ENCODE peak calls at places on chromosomes 13 and 19, in ten cellular contexts. One of them, this sample, is unnamed.
A peak's percentile ranks its signal among the peaks of the same experiment; 100 is the strongest.

GRCh38 chr13:56528040-56528760 is 612.5 kb upstream of the PRR20A start:
- DNase-seq in esophagus squamous epithelium: no peak
- DNase-seq in neural crest cell: no peak
- DNase-seq in heart right ventricle: no peak
- DNase-seq in T follicular helper cell: no peak
- DNase-seq in stimulated activated CD8-positive, alpha-beta memory T cell treated with anti-CD3 and anti-CD28 coated beads, Interleukin-15, amount 100 ng/mL, for 24 hours: no peak
- DNase-seq in gastrocnemius medialis: no peak
- DNase-seq in activated effector memory CD4-positive, alpha-beta T cell treated with anti-CD3 and anti-CD28 coated beads, Interleukin-2, amount 50 U/mL, for 16 hours: no peak
- DNase-seq in astrocyte: no peak
- DNase-seq in pancreas: no peak
- DNase-seq in this sample: no peak

GRCh38 chr13:97809576-97809975 is 143.9 kb upstream of the IPO5 start:
- DNase-seq in activated effector memory CD4-positive, alpha-beta T cell treated with anti-CD3 and anti-CD28 coated beads, Interleukin-2, amount 50 U/mL, for 16 hours: no peak
- DNase-seq in astrocyte: peak; percentile 29
- DNase-seq in T follicular helper cell: no peak
- DNase-seq in esophagus squamous epithelium: no peak
- DNase-seq in gastrocnemius medialis: no peak
- DNase-seq in stimulated activated CD8-positive, alpha-beta memory T cell treated with anti-CD3 and anti-CD28 coated beads, Interleukin-15, amount 100 ng/mL, for 24 hours: no peak
- DNase-seq in heart right ventricle: no peak
- DNase-seq in neural crest cell: no peak
- DNase-seq in pancreas: no peak
- DNase-seq in this sample: no peak

GRCh38 chr19:50854636-50855410 is at the start of gene KLK3:
- DNase-seq in esophagus squamous epithelium: no peak
- DNase-seq in T follicular helper cell: no peak
- DNase-seq in astrocyte: no peak
- DNase-seq in activated effector memory CD4-positive, alpha-beta T cell treated with anti-CD3 and anti-CD28 coated beads, Interleukin-2, amount 50 U/mL, for 16 hours: no peak
- DNase-seq in pancreas: no peak
- DNase-seq in stimulated activated CD8-positive, alpha-beta memory T cell treated with anti-CD3 and anti-CD28 coated beads, Interleukin-15, amount 100 ng/mL, for 24 hours: no peak
- DNase-seq in gastrocnemius medialis: no peak
- DNase-seq in neural crest cell: no peak
- DNase-seq in heart right ventricle: no peak
- DNase-seq in this sample: no peak

GRCh38 chr13:31945202-31945978 is 86.2 kb upstream of the FRY start:
- DNase-seq in pancreas: peak; percentile 79
- DNase-seq in T follicular helper cell: no peak
- DNase-seq in astrocyte: peak; percentile 65
- DNase-seq in neural crest cell: no peak
- DNase-seq in gastrocnemius medialis: peak; percentile 77
- DNase-seq in activated effector memory CD4-positive, alpha-beta T cell treated with anti-CD3 and anti-CD28 coated beads, Interleukin-2, amount 50 U/mL, for 16 hours: no peak
- DNase-seq in stimulated activated CD8-positive, alpha-beta memory T cell treated with anti-CD3 and anti-CD28 coated beads, Interleukin-15, amount 100 ng/mL, for 24 hours: no peak
- DNase-seq in heart right ventricle: peak; percentile 54
- DNase-seq in esophagus squamous epithelium: no peak
- DNase-seq in this sample: peak; percentile 59

GRCh38 chr13:85588359-85588758 is 210.9 kb downstream of the SLITRK6 start:
- DNase-seq in pancreas: no peak
- DNase-seq in stimulated activated CD8-positive, alpha-beta memory T cell treated with anti-CD3 and anti-CD28 coated beads, Interleukin-15, amount 100 ng/mL, for 24 hours: no peak
- DNase-seq in activated effector memory CD4-positive, alpha-beta T cell treated with anti-CD3 and anti-CD28 coated beads, Interleukin-2, amount 50 U/mL, for 16 hours: no peak
- DNase-seq in esophagus squamous epithelium: no peak
- DNase-seq in neural crest cell: no peak
- DNase-seq in astrocyte: no peak
- DNase-seq in gastrocnemius medialis: no peak
- DNase-seq in T follicular helper cell: no peak
- DNase-seq in heart right ventricle: no peak
- DNase-seq in this sample: no peak

GRCh38 chr13:79451500-79451962 is 29.4 kb upstream of the NDFIP2 start:
- DNase-seq in gastrocnemius medialis: no peak
- DNase-seq in esophagus squamous epithelium: no peak
- DNase-seq in astrocyte: peak; percentile 92
- DNase-seq in heart right ventricle: no peak
- DNase-seq in stimulated activated CD8-positive, alpha-beta memory T cell treated with anti-CD3 and anti-CD28 coated beads, Interleukin-15, amount 100 ng/mL, for 24 hours: peak; percentile 66
- DNase-seq in T follicular helper cell: peak; percentile 60
- DNase-seq in activated effector memory CD4-positive, alpha-beta T cell treated with anti-CD3 and anti-CD28 coated beads, Interleukin-2, amount 50 U/mL, for 16 hours: peak; percentile 96
- DNase-seq in pancreas: no peak
- DNase-seq in neural crest cell: no peak
- DNase-seq in this sample: peak; percentile 75

GRCh38 chr13:110396913-110397379 is 89.9 kb downstream of the COL4A2 start:
- DNase-seq in pancreas: peak; percentile 55
- DNase-seq in neural crest cell: no peak
- DNase-seq in T follicular helper cell: no peak
- DNase-seq in heart right ventricle: peak; percentile 83
- DNase-seq in stimulated activated CD8-positive, alpha-beta memory T cell treated with anti-CD3 and anti-CD28 coated beads, Interleukin-15, amount 100 ng/mL, for 24 hours: no peak
- DNase-seq in gastrocnemius medialis: peak; percentile 89
- DNase-seq in astrocyte: peak; percentile 100
- DNase-seq in activated effector memory CD4-positive, alpha-beta T cell treated with anti-CD3 and anti-CD28 coated beads, Interleukin-2, amount 50 U/mL, for 16 hours: no peak
- DNase-seq in esophagus squamous epithelium: no peak
- DNase-seq in this sample: no peak

GRCh38 chr13:110882972-110883371 is 31.9 kb downstream of the ANKRD10 start:
- DNase-seq in heart right ventricle: no peak
- DNase-seq in gastrocnemius medialis: no peak
- DNase-seq in pancreas: no peak
- DNase-seq in astrocyte: peak; percentile 27
- DNase-seq in activated effector memory CD4-positive, alpha-beta T cell treated with anti-CD3 and anti-CD28 coated beads, Interleukin-2, amount 50 U/mL, for 16 hours: no peak
- DNase-seq in stimulated activated CD8-positive, alpha-beta memory T cell treated with anti-CD3 and anti-CD28 coated beads, Interleukin-15, amount 100 ng/mL, for 24 hours: no peak
- DNase-seq in neural crest cell: no peak
- DNase-seq in T follicular helper cell: no peak
- DNase-seq in esophagus squamous epithelium: no peak
- DNase-seq in this sample: no peak

GRCh38 chr19:47644743-47645499 is 36.0 kb downstream of the BICRA start:
- DNase-seq in heart right ventricle: no peak
- DNase-seq in pancreas: no peak
- DNase-seq in gastrocnemius medialis: no peak
- DNase-seq in T follicular helper cell: no peak
- DNase-seq in neural crest cell: no peak
- DNase-seq in astrocyte: peak; percentile 31
- DNase-seq in esophagus squamous epithelium: no peak
- DNase-seq in activated effector memory CD4-positive, alpha-beta T cell treated with anti-CD3 and anti-CD28 coated beads, Interleukin-2, amount 50 U/mL, for 16 hours: no peak
- DNase-seq in stimulated activated CD8-positive, alpha-beta memory T cell treated with anti-CD3 and anti-CD28 coated beads, Interleukin-15, amount 100 ng/mL, for 24 hours: no peak
- DNase-seq in this sample: no peak

GRCh38 chr19:53196777-53197396 is 3.7 kb upstream of the ZNF665 start:
- DNase-seq in heart right ventricle: peak; percentile 98
- DNase-seq in esophagus squamous epithelium: peak; percentile 77
- DNase-seq in neural crest cell: peak; percentile 92
- DNase-seq in gastrocnemius medialis: peak; percentile 81
- DNase-seq in activated effector memory CD4-positive, alpha-beta T cell treated with anti-CD3 and anti-CD28 coated beads, Interleukin-2, amount 50 U/mL, for 16 hours: peak; percentile 99
- DNase-seq in stimulated activated CD8-positive, alpha-beta memory T cell treated with anti-CD3 and anti-CD28 coated beads, Interleukin-15, amount 100 ng/mL, for 24 hours: peak; percentile 98
- DNase-seq in astrocyte: peak; percentile 67
- DNase-seq in pancreas: peak; percentile 96
- DNase-seq in T follicular helper cell: peak; percentile 89
- DNase-seq in this sample: peak; percentile 78

GRCh38 chr13:42497798-42498197 is 76.2 kb upstream of the TNFSF11 start:
- DNase-seq in esophagus squamous epithelium: no peak
- DNase-seq in gastrocnemius medialis: no peak
- DNase-seq in pancreas: no peak
- DNase-seq in stimulated activated CD8-positive, alpha-beta memory T cell treated with anti-CD3 and anti-CD28 coated beads, Interleukin-15, amount 100 ng/mL, for 24 hours: no peak
- DNase-seq in neural crest cell: no peak
- DNase-seq in heart right ventricle: no peak
- DNase-seq in activated effector memory CD4-positive, alpha-beta T cell treated with anti-CD3 and anti-CD28 coated beads, Interleukin-2, amount 50 U/mL, for 16 hours: no peak
- DNase-seq in T follicular helper cell: no peak
- DNase-seq in astrocyte: peak; percentile 65
- DNase-seq in this sample: peak; percentile 88

GRCh38 chr19:6099633-6100032 is 10.7 kb downstream of the RFX2 start:
- DNase-seq in astrocyte: no peak
- DNase-seq in esophagus squamous epithelium: no peak
- DNase-seq in activated effector memory CD4-positive, alpha-beta T cell treated with anti-CD3 and anti-CD28 coated beads, Interleukin-2, amount 50 U/mL, for 16 hours: no peak
- DNase-seq in T follicular helper cell: no peak
- DNase-seq in gastrocnemius medialis: no peak
- DNase-seq in heart right ventricle: no peak
- DNase-seq in neural crest cell: no peak
- DNase-seq in pancreas: no peak
- DNase-seq in stimulated activated CD8-positive, alpha-beta memory T cell treated with anti-CD3 and anti-CD28 coated beads, Interleukin-15, amount 100 ng/mL, for 24 hours: no peak
- DNase-seq in this sample: no peak

GRCh38 chr13:107851670-107852460 is 363.5 kb downstream of the LIG4 start:
- DNase-seq in stimulated activated CD8-positive, alpha-beta memory T cell treated with anti-CD3 and anti-CD28 coated beads, Interleukin-15, amount 100 ng/mL, for 24 hours: no peak
- DNase-seq in gastrocnemius medialis: no peak
- DNase-seq in T follicular helper cell: no peak
- DNase-seq in heart right ventricle: no peak
- DNase-seq in neural crest cell: no peak
- DNase-seq in astrocyte: no peak
- DNase-seq in esophagus squamous epithelium: no peak
- DNase-seq in pancreas: no peak
- DNase-seq in activated effector memory CD4-positive, alpha-beta T cell treated with anti-CD3 and anti-CD28 coated beads, Interleukin-2, amount 50 U/mL, for 16 hours: no peak
- DNase-seq in this sample: no peak

GRCh38 chr13:30861163-30861562 is 44.9 kb upstream of the MEDAG start:
- DNase-seq in gastrocnemius medialis: no peak
- DNase-seq in astrocyte: no peak
- DNase-seq in pancreas: no peak
- DNase-seq in T follicular helper cell: no peak
- DNase-seq in esophagus squamous epithelium: no peak
- DNase-seq in stimulated activated CD8-positive, alpha-beta memory T cell treated with anti-CD3 and anti-CD28 coated beads, Interleukin-15, amount 100 ng/mL, for 24 hours: no peak
- DNase-seq in neural crest cell: no peak
- DNase-seq in heart right ventricle: no peak
- DNase-seq in activated effector memory CD4-positive, alpha-beta T cell treated with anti-CD3 and anti-CD28 coated beads, Interleukin-2, amount 50 U/mL, for 16 hours: no peak
- DNase-seq in this sample: no peak

GRCh38 chr13:29934531-29935308 is 84.3 kb upstream of the UBL3 start:
- DNase-seq in T follicular helper cell: no peak
- DNase-seq in activated effector memory CD4-positive, alpha-beta T cell treated with anti-CD3 and anti-CD28 coated beads, Interleukin-2, amount 50 U/mL, for 16 hours: peak; percentile 76
- DNase-seq in astrocyte: no peak
- DNase-seq in esophagus squamous epithelium: no peak
- DNase-seq in pancreas: no peak
- DNase-seq in neural crest cell: no peak
- DNase-seq in heart right ventricle: no peak
- DNase-seq in gastrocnemius medialis: no peak
- DNase-seq in stimulated activated CD8-positive, alpha-beta memory T cell treated with anti-CD3 and anti-CD28 coated beads, Interleukin-15, amount 100 ng/mL, for 24 hours: no peak
- DNase-seq in this sample: no peak

GRCh38 chr13:24865158-24865557 is 101.2 kb downstream of the RNF17 start:
- DNase-seq in astrocyte: no peak
- DNase-seq in stimulated activated CD8-positive, alpha-beta memory T cell treated with anti-CD3 and anti-CD28 coated beads, Interleukin-15, amount 100 ng/mL, for 24 hours: no peak
- DNase-seq in esophagus squamous epithelium: no peak
- DNase-seq in neural crest cell: no peak
- DNase-seq in gastrocnemius medialis: no peak
- DNase-seq in activated effector memory CD4-positive, alpha-beta T cell treated with anti-CD3 and anti-CD28 coated beads, Interleukin-2, amount 50 U/mL, for 16 hours: no peak
- DNase-seq in heart right ventricle: no peak
- DNase-seq in T follicular helper cell: no peak
- DNase-seq in pancreas: no peak
- DNase-seq in this sample: no peak

GRCh38 chr19:6393982-6394412 is 1.0 kb upstream of the GTF2F1 start:
- DNase-seq in esophagus squamous epithelium: no peak
- DNase-seq in T follicular helper cell: no peak
- DNase-seq in pancreas: no peak
- DNase-seq in activated effector memory CD4-positive, alpha-beta T cell treated with anti-CD3 and anti-CD28 coated beads, Interleukin-2, amount 50 U/mL, for 16 hours: peak; percentile 89
- DNase-seq in stimulated activated CD8-positive, alpha-beta memory T cell treated with anti-CD3 and anti-CD28 coated beads, Interleukin-15, amount 100 ng/mL, for 24 hours: peak; percentile 41
- DNase-seq in astrocyte: no peak
- DNase-seq in heart right ventricle: no peak
- DNase-seq in gastrocnemius medialis: no peak
- DNase-seq in neural crest cell: no peak
- DNase-seq in this sample: no peak

GRCh38 chr13:77529501-77529840 is 6.0 kb upstream of the SCEL start:
- DNase-seq in heart right ventricle: no peak
- DNase-seq in esophagus squamous epithelium: no peak
- DNase-seq in activated effector memory CD4-positive, alpha-beta T cell treated with anti-CD3 and anti-CD28 coated beads, Interleukin-2, amount 50 U/mL, for 16 hours: no peak
- DNase-seq in T follicular helper cell: no peak
- DNase-seq in pancreas: no peak
- DNase-seq in neural crest cell: no peak
- DNase-seq in astrocyte: no peak
- DNase-seq in gastrocnemius medialis: no peak
- DNase-seq in stimulated activated CD8-positive, alpha-beta memory T cell treated with anti-CD3 and anti-CD28 coated beads, Interleukin-15, amount 100 ng/mL, for 24 hours: no peak
- DNase-seq in this sample: no peak

GRCh38 chr19:29878973-29879654 is 62.9 kb upstream of the URI1 start:
- DNase-seq in astrocyte: peak; percentile 14
- DNase-seq in esophagus squamous epithelium: no peak
- DNase-seq in gastrocnemius medialis: peak; percentile 84
- DNase-seq in stimulated activated CD8-positive, alpha-beta memory T cell treated with anti-CD3 and anti-CD28 coated beads, Interleukin-15, amount 100 ng/mL, for 24 hours: no peak
- DNase-seq in T follicular helper cell: no peak
- DNase-seq in activated effector memory CD4-positive, alpha-beta T cell treated with anti-CD3 and anti-CD28 coated beads, Interleukin-2, amount 50 U/mL, for 16 hours: peak; percentile 50
- DNase-seq in pancreas: no peak
- DNase-seq in neural crest cell: no peak
- DNase-seq in heart right ventricle: no peak
- DNase-seq in this sample: peak; percentile 7

GRCh38 chr13:78689011-78689410 is 30.1 kb upstream of the OBI1 start:
- DNase-seq in stimulated activated CD8-positive, alpha-beta memory T cell treated with anti-CD3 and anti-CD28 coated beads, Interleukin-15, amount 100 ng/mL, for 24 hours: no peak
- DNase-seq in heart right ventricle: no peak
- DNase-seq in activated effector memory CD4-positive, alpha-beta T cell treated with anti-CD3 and anti-CD28 coated beads, Interleukin-2, amount 50 U/mL, for 16 hours: no peak
- DNase-seq in astrocyte: no peak
- DNase-seq in T follicular helper cell: no peak
- DNase-seq in esophagus squamous epithelium: no peak
- DNase-seq in neural crest cell: no peak
- DNase-seq in gastrocnemius medialis: no peak
- DNase-seq in pancreas: no peak
- DNase-seq in this sample: no peak

GRCh38 chr13:48110132-48110868 is 15.4 kb upstream of the MED4 start:
- DNase-seq in heart right ventricle: no peak
- DNase-seq in gastrocnemius medialis: no peak
- DNase-seq in activated effector memory CD4-positive, alpha-beta T cell treated with anti-CD3 and anti-CD28 coated beads, Interleukin-2, amount 50 U/mL, for 16 hours: no peak
- DNase-seq in stimulated activated CD8-positive, alpha-beta memory T cell treated with anti-CD3 and anti-CD28 coated beads, Interleukin-15, amount 100 ng/mL, for 24 hours: no peak
- DNase-seq in neural crest cell: no peak
- DNase-seq in T follicular helper cell: no peak
- DNase-seq in astrocyte: peak; percentile 36
- DNase-seq in esophagus squamous epithelium: no peak
- DNase-seq in pancreas: no peak
- DNase-seq in this sample: peak; percentile 90

GRCh38 chr13:112674412-112675383 is 15.1 kb upstream of the ATP11A start:
- DNase-seq in gastrocnemius medialis: no peak
- DNase-seq in esophagus squamous epithelium: no peak
- DNase-seq in pancreas: no peak
- DNase-seq in heart right ventricle: no peak
- DNase-seq in stimulated activated CD8-positive, alpha-beta memory T cell treated with anti-CD3 and anti-CD28 coated beads, Interleukin-15, amount 100 ng/mL, for 24 hours: no peak
- DNase-seq in T follicular helper cell: no peak
- DNase-seq in neural crest cell: no peak
- DNase-seq in astrocyte: no peak
- DNase-seq in activated effector memory CD4-positive, alpha-beta T cell treated with anti-CD3 and anti-CD28 coated beads, Interleukin-2, amount 50 U/mL, for 16 hours: no peak
- DNase-seq in this sample: no peak

GRCh38 chr19:55175117-55175867 is 4.8 kb downstream of the SYT5 start:
- DNase-seq in activated effector memory CD4-positive, alpha-beta T cell treated with anti-CD3 and anti-CD28 coated beads, Interleukin-2, amount 50 U/mL, for 16 hours: no peak
- DNase-seq in gastrocnemius medialis: no peak
- DNase-seq in esophagus squamous epithelium: no peak
- DNase-seq in T follicular helper cell: no peak
- DNase-seq in astrocyte: no peak
- DNase-seq in pancreas: no peak
- DNase-seq in neural crest cell: no peak
- DNase-seq in heart right ventricle: no peak
- DNase-seq in stimulated activated CD8-positive, alpha-beta memory T cell treated with anti-CD3 and anti-CD28 coated beads, Interleukin-15, amount 100 ng/mL, for 24 hours: no peak
- DNase-seq in this sample: no peak

GRCh38 chr13:50282016-50282415 is 266.8 kb downstream of the KCNRG start:
- DNase-seq in activated effector memory CD4-positive, alpha-beta T cell treated with anti-CD3 and anti-CD28 coated beads, Interleukin-2, amount 50 U/mL, for 16 hours: no peak
- DNase-seq in gastrocnemius medialis: no peak
- DNase-seq in T follicular helper cell: no peak
- DNase-seq in heart right ventricle: no peak
- DNase-seq in stimulated activated CD8-positive, alpha-beta memory T cell treated with anti-CD3 and anti-CD28 coated beads, Interleukin-15, amount 100 ng/mL, for 24 hours: no peak
- DNase-seq in neural crest cell: no peak
- DNase-seq in astrocyte: no peak
- DNase-seq in pancreas: no peak
- DNase-seq in esophagus squamous epithelium: no peak
- DNase-seq in this sample: no peak

GRCh38 chr13:23378009-23378632 is 55.4 kb downstream of the SACS start:
- DNase-seq in activated effector memory CD4-positive, alpha-beta T cell treated with anti-CD3 and anti-CD28 coated beads, Interleukin-2, amount 50 U/mL, for 16 hours: peak; percentile 84
- DNase-seq in T follicular helper cell: peak; percentile 18
- DNase-seq in pancreas: no peak
- DNase-seq in heart right ventricle: peak; percentile 51
- DNase-seq in neural crest cell: no peak
- DNase-seq in esophagus squamous epithelium: no peak
- DNase-seq in astrocyte: peak; percentile 99
- DNase-seq in stimulated activated CD8-positive, alpha-beta memory T cell treated with anti-CD3 and anti-CD28 coated beads, Interleukin-15, amount 100 ng/mL, for 24 hours: no peak
- DNase-seq in gastrocnemius medialis: no peak
- DNase-seq in this sample: peak; percentile 96

GRCh38 chr19:13060964-13061927 is 41.4 kb downstream of the LYL1 start:
- DNase-seq in astrocyte: no peak
- DNase-seq in activated effector memory CD4-positive, alpha-beta T cell treated with anti-CD3 and anti-CD28 coated beads, Interleukin-2, amount 50 U/mL, for 16 hours: peak; percentile 91
- DNase-seq in gastrocnemius medialis: peak; percentile 82
- DNase-seq in stimulated activated CD8-positive, alpha-beta memory T cell treated with anti-CD3 and anti-CD28 coated beads, Interleukin-15, amount 100 ng/mL, for 24 hours: peak; percentile 59
- DNase-seq in T follicular helper cell: peak; percentile 64
- DNase-seq in esophagus squamous epithelium: peak; percentile 17
- DNase-seq in neural crest cell: peak; percentile 92
- DNase-seq in heart right ventricle: peak; percentile 89
- DNase-seq in pancreas: peak; percentile 84
- DNase-seq in this sample: peak; percentile 78

GRCh38 chr19:7153008-7153407 is 83.5 kb downstream of the ZNF557 start:
- DNase-seq in esophagus squamous epithelium: no peak
- DNase-seq in T follicular helper cell: no peak
- DNase-seq in heart right ventricle: no peak
- DNase-seq in astrocyte: peak; percentile 12
- DNase-seq in neural crest cell: no peak
- DNase-seq in pancreas: no peak
- DNase-seq in stimulated activated CD8-positive, alpha-beta memory T cell treated with anti-CD3 and anti-CD28 coated beads, Interleukin-15, amount 100 ng/mL, for 24 hours: no peak
- DNase-seq in gastrocnemius medialis: no peak
- DNase-seq in activated effector memory CD4-positive, alpha-beta T cell treated with anti-CD3 and anti-CD28 coated beads, Interleukin-2, amount 50 U/mL, for 16 hours: no peak
- DNase-seq in this sample: no peak

GRCh38 chr19:57587529-57587928 is 3.6 kb downstream of the ZIK1 start:
- DNase-seq in neural crest cell: no peak
- DNase-seq in heart right ventricle: no peak
- DNase-seq in gastrocnemius medialis: no peak
- DNase-seq in astrocyte: peak; percentile 79
- DNase-seq in stimulated activated CD8-positive, alpha-beta memory T cell treated with anti-CD3 and anti-CD28 coated beads, Interleukin-15, amount 100 ng/mL, for 24 hours: no peak
- DNase-seq in pancreas: no peak
- DNase-seq in activated effector memory CD4-positive, alpha-beta T cell treated with anti-CD3 and anti-CD28 coated beads, Interleukin-2, amount 50 U/mL, for 16 hours: no peak
- DNase-seq in T follicular helper cell: no peak
- DNase-seq in esophagus squamous epithelium: no peak
- DNase-seq in this sample: no peak